ENCODE peak calls at places on chromosomes 3 and 15, in eight cellular contexts. F, N, T, K, A, H, P and Y are unnamed samples. For H3K4me1 and H3K27me3, the result is how much of the 10 kb centered on the place peaks cover.

GRCh38 chr3:64717411-64717810 is 29.6 kb upstream of the ADAMTS9 start:
- DNase-seq in F (no peak), N (no peak), T (no peak), K (no peak), A (no peak), H (no peak), P (no peak), Y (no peak)

GRCh38 chr3:38957296-38957695 is 94.4 kb downstream of the SCN11A start:
- DNase-seq in F (no peak), N (no peak), T (no peak), K (no peak), A (no peak), H (no peak), P (no peak), Y (no peak)

GRCh38 chr3:45968706-45969105 is 25.4 kb downstream of the CXCR6 start:
- DNase-seq in F (peak), N (peak), T (no peak), K (no peak), A (no peak), H (no peak), P (no peak), Y (no peak)

GRCh38 chr3:46910166-46910760 is 32.7 kb downstream of the PTH1R start:
- DNase-seq in F (no peak), N (no peak), T (no peak), K (peak), A (no peak), H (no peak), P (no peak), Y (no peak)

GRCh38 chr15:50506121-50506520 is 40.3 kb downstream of the USP50 start:
- DNase-seq in F (peak), N (no peak), T (no peak), K (no peak), A (no peak), H (no peak), P (no peak), Y (no peak)

GRCh38 chr15:52710050-52710709 is 31.0 kb upstream of the ATOSA start:
- DNase-seq in F (no peak), N (no peak), T (no peak), K (no peak), A (no peak), H (no peak), P (no peak), Y (no peak)

GRCh38 chr15:25175033-25175788 is 220.4 kb downstream of the SNRPN start:
- DNase-seq in F (no peak), N (no peak), T (peak), K (no peak), A (no peak), H (peak), P (peak), Y (no peak)

GRCh38 chr3:5153074-5153473 is 31.0 kb downstream of the ARL8B start:
- DNase-seq in F (no peak), N (no peak), T (no peak), K (no peak), A (no peak), H (no peak), P (no peak), Y (no peak)

GRCh38 chr3:71684752-71685151 is 40.5 kb downstream of the EIF4E3 start:
- DNase-seq in F (no peak), N (peak), T (no peak), K (no peak), A (no peak), H (no peak), P (no peak), Y (no peak)

GRCh38 chr3:77913524-77914174 is 873.8 kb downstream of the ROBO2 start:
- DNase-seq in F (no peak), N (no peak), T (no peak), K (no peak), A (no peak), H (no peak), P (no peak), Y (no peak)

GRCh38 chr15:90287096-90287495 is 21.6 kb downstream of the NGRN start:
- DNase-seq in F (peak), N (no peak), T (no peak), K (no peak), A (no peak), H (no peak), P (peak), Y (no peak)

GRCh38 chr3:13016083-13016725 is 57.0 kb downstream of the IQSEC1 start:
- DNase-seq in F (no peak), N (peak), T (peak), K (peak), A (no peak), H (no peak), P (peak), Y (peak)

GRCh38 chr3:122076414-122077292 is 21.5 kb downstream of the CD86 start:
- DNase-seq in F (no peak), N (no peak), T (no peak), K (no peak), A (no peak), H (no peak), P (no peak), Y (no peak)

GRCh38 chr3:120461416-120461815 is 10.6 kb upstream of the FSTL1 start:
- DNase-seq in F (no peak), N (peak), T (no peak), K (no peak), A (no peak), H (no peak), P (no peak), Y (no peak)

GRCh38 chr3:28745904-28746617 is 397.4 kb upstream of the AZI2 start:
- DNase-seq in F (no peak), N (peak), T (no peak), K (no peak), A (no peak), H (no peak), P (no peak), Y (no peak)

GRCh38 chr3:152621967-152622812 is 212.7 kb upstream of the P2RY1 start:
- DNase-seq in F (no peak), N (no peak), T (no peak), K (no peak), A (no peak), H (no peak), P (no peak), Y (no peak)

GRCh38 chr3:137468446-137468845 is 295.7 kb upstream of the SOX14 start:
- DNase-seq in F (no peak), N (no peak), T (no peak), K (no peak), A (no peak), H (no peak), P (no peak), Y (no peak)

GRCh38 chr3:196499061-196499460 is 4.5 kb downstream of the RNF168 start:
- DNase-seq in F (no peak), N (peak), T (no peak), K (no peak), A (no peak), H (no peak), P (no peak), Y (no peak)

GRCh38 chr3:130626021-130626420 is 109.0 kb downstream of the COL6A6 start:
- DNase-seq in F (no peak), N (peak), T (no peak), K (no peak), A (no peak), H (no peak), P (no peak), Y (no peak)

GRCh38 chr3:124107074-124107473 is 115.2 kb upstream of the ROPN1 start:
- DNase-seq in F (no peak), N (peak), T (no peak), K (no peak), A (no peak), H (no peak), P (no peak), Y (no peak)

DNA sequence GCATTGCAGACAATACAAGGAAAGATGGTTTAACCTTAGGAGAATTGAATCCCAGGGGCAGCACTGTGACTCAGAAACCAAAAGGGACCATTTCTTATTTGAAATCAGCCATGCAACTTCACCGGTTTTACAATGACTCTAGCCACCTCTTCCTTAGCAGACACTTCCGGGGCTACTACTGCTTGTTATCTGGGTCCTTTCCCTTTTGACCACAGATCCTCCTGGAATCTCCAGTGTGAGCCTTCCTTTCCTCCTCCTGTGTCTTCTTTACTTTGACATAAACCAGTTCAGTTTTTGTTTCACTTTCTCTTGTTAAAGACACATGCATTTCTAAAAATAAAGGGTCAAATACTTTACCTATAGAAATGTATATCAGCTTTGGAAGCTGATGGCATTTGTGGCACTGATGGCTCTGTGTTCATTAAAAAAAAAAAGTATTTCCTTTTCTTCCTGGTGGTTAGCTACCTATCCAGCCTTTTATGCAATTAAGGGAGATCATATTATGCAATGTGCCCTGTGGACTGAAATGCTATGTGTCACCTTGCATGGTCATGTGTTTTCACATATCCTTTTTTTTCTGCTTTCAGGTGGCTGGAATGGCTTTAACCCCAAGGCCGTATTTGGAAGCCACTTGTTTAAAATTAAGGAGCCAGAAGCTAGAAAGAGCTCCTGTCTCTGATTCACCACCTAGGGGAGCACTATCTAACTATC is 296.2 kb downstream of the CHL1 start:
- DNase-seq in F (no peak), N (no peak), T (no peak), K (no peak), A (no peak), H (no peak), P (no peak), Y (no peak)
- H3K4me1 ChIP-seq in F (under half), N (under half), T (under half), K (under half), A (under half), H (under half), P (under half), Y (under half)

GRCh38 chr15:96403071-96403470 is 72.6 kb downstream of the NR2F2 start:
- DNase-seq in F (no peak), N (no peak), T (no peak), K (no peak), A (no peak), H (no peak), P (no peak), Y (no peak)
- H3K27me3 ChIP-seq in F (under half), N (under half), T (under half), K (under half), A (under half), H (under half), P (under half), Y (under half)

DNA sequence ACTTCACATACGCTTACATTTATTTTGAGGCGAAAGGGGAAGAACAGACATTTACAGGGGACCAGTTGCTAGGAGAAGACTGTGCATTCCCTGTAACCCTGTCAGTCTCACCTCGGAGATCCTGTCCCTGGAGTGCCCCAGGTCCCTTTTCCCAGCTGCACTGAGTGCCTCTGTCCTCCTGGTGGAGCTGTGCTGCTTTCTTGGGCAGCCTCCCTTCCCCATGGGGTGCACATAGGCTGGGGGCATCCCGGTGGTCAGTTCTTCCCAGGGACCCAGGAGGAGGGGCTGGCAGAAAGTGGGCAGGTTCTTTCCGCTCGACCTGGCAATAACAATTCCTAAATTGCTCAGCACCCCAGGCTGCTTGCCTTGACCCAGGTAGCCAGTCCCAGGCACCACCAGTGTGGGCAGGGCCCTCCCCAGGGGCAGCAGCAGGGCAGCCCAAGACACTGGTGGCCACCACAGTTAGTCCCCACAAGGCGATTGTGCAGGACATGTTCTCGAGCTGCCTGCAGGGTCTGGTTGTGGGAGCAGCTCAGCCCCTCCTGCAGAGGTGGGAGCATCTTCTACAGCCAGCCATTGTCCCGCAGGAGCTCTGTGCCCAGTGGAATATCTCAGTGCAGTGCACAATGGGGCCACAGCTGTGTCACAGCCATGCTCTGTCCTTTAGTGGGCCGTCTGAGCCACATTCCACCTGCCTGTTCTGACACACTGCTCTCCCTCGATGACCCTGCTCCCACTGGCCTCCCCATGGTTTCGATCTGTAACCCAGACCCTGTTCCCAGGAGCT is 36.3 kb downstream of the APBA2 start:
- DNase-seq in F (no peak), N (no peak), T (no peak), K (no peak), A (no peak), H (no peak), P (no peak), Y (no peak)
- H3K4me3 ChIP-seq in F (no peak), N (no peak), T (no peak), K (no peak), A (no peak), H (no peak), P (no peak), Y (no peak)

DNA sequence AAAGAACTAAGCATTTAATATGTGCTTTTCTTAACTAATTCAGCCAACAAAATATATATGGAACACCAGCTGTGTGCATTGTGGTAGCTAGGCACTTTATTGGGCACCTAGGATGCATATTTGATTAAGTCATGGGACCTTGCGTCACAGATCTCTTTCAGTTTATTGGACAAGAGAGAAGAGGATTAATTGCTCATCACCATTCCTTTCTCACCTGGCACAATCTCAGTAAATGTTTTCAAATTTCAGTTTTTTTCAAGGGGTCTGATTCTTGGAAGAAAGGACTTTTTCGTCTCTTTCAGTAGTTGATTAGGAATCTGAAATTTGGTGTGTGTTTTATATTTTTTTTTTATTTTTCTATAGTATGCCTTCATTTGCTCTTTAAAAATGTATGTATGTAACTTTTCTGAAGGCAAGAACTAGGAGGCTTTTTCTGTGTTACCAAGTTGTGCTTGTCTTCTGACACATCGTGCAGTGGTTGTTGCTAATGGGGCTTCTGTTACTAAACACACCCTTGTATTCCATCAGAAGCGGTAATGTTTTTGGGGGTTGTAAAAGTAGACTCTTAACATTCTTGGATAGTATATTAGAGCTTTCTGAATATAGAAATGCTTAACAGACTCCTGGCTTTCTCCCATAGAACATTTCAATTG is 2.2 kb downstream of the TIPARP start:
- DNase-seq in F (no peak), N (peak), T (no peak), K (no peak), A (no peak), H (no peak), P (no peak), Y (no peak)
- H3K4me1 ChIP-seq in F (under half), N (under half), T (half or more), K (under half), A (under half), H (under half), P (under half), Y (under half)

GRCh38 chr15:77826006-77826695 is 193.4 kb upstream of the LINGO1 start:
- DNase-seq in F (no peak), N (no peak), T (no peak), K (no peak), A (no peak), H (no peak), P (no peak), Y (no peak)

GRCh38 chr15:77825546-77825945 is 192.8 kb upstream of the LINGO1 start:
- DNase-seq in F (no peak), N (no peak), T (no peak), K (no peak), A (no peak), H (no peak), P (no peak), Y (no peak)

GRCh38 chr15:77830041-77830440 is 197.3 kb upstream of the LINGO1 start:
- DNase-seq in F (no peak), N (peak), T (no peak), K (no peak), A (no peak), H (no peak), P (no peak), Y (no peak)

GRCh38 chr15:77825143-77825542 is 192.4 kb upstream of the LINGO1 start:
- DNase-seq in F (no peak), N (no peak), T (no peak), K (no peak), A (no peak), H (no peak), P (no peak), Y (no peak)

GRCh38 chr15:77827860-77828259 is 195.1 kb upstream of the LINGO1 start:
- DNase-seq in F (no peak), N (no peak), T (no peak), K (no peak), A (no peak), H (no peak), P (no peak), Y (no peak)
- H3K27me3 ChIP-seq in F (under half), N (under half), T (under half), K (under half), A (under half), H (under half), P (under half), Y (under half)

GRCh38 chr3:141441381-141442365 is 45.2 kb upstream of the RASA2 start:
- DNase-seq in F (peak), N (peak), T (peak), K (peak), A (no peak), H (peak), P (no peak), Y (peak)
- H3K4me3 ChIP-seq in F (no peak), N (no peak), T (peak), K (no peak), A (no peak), H (no peak), P (no peak), Y (no peak)

GRCh38 chr3:129118745-129119144 is 2.9 kb downstream of the RAB43 start:
- DNase-seq in F (no peak), N (no peak), T (no peak), K (no peak), A (no peak), H (no peak), P (no peak), Y (no peak)
- H3K4me1 ChIP-seq in F (under half), N (under half), T (half or more), K (under half), A (under half), H (under half), P (under half), Y (under half)